ENCODE peak calls at places on chromosome 9, in seven cellular contexts. M is H1, J is GM12878, Y is HCT116, K is HepG2, G is SK-N-SH, F is K562. O is an unnamed sample.

GRCh38 chr9:113808391-113809191 is 67.5 kb upstream of the ZNF618 start:
- DNase-seq in M (no peak), J (no peak), Y (peak), K (no peak), G (no peak), F (no peak), O (no peak)

GRCh38 chr9:16828335-16829281 is 41.9 kb downstream of the BNC2 start:
- DNase-seq in M (no peak), J (no peak), Y (no peak), K (no peak), G (peak), F (no peak), O (peak)

GRCh38 chr9:129491486-129491855 is 129.4 kb downstream of the C9orf50 start:
- DNase-seq in M (no peak), J (no peak), Y (no peak), K (no peak), G (no peak), F (no peak), O (no peak)

GRCh38 chr9:38017149-38017884 is 51.7 kb downstream of the SHB start:
- DNase-seq in M (peak), J (no peak), Y (no peak), K (no peak), G (peak), F (no peak), O (peak)

GRCh38 chr9:8456327-8456726 is 656.7 kb upstream of the DMAC1 start:
- DNase-seq in M (no peak), J (no peak), Y (no peak), K (no peak), G (no peak), F (no peak), O (no peak)

GRCh38 chr9:95764490-95764889 is 111.0 kb upstream of the ERCC6L2 start:
- DNase-seq in M (no peak), J (no peak), Y (no peak), K (no peak), G (no peak), F (no peak), O (no peak)

GRCh38 chr9:130912932-130913598 is 16.5 kb upstream of the QRFP start:
- DNase-seq in M (no peak), J (no peak), Y (no peak), K (no peak), G (no peak), F (peak), O (peak)

GRCh38 chr9:21812945-21813568 is 10.6 kb downstream of the MTAP start:
- DNase-seq in M (no peak), J (no peak), Y (no peak), K (peak), G (peak), F (no peak), O (peak)

GRCh38 chr9:120856700-120857099 is 14.0 kb upstream of the PSMD5 start:
- DNase-seq in M (no peak), J (no peak), Y (no peak), K (no peak), G (no peak), F (no peak), O (peak)

GRCh38 chr9:81472701-81473100 is 216.6 kb downstream of the TLE1 start:
- DNase-seq in M (no peak), J (no peak), Y (no peak), K (no peak), G (no peak), F (no peak), O (no peak)

GRCh38 chr9:93261735-93262523 is 78.0 kb downstream of the WNK2 start:
- DNase-seq in M (no peak), J (no peak), Y (no peak), K (no peak), G (peak), F (peak), O (no peak)

GRCh38 chr9:97940233-97940632 is 2.3 kb upstream of the HEMGN start:
- DNase-seq in M (no peak), J (no peak), Y (no peak), K (no peak), G (no peak), F (peak), O (no peak)

GRCh38 chr9:38091310-38092199 is 22.5 kb upstream of the SHB start:
- DNase-seq in M (no peak), J (no peak), Y (no peak), K (no peak), G (peak), F (no peak), O (no peak)

GRCh38 chr9:7436754-7437153 is 362.8 kb downstream of the DMAC1 start:
- DNase-seq in M (no peak), J (no peak), Y (no peak), K (no peak), G (no peak), F (no peak), O (no peak)

GRCh38 chr9:114869845-114870244 is 60.5 kb downstream of the TNFSF8 start:
- DNase-seq in M (no peak), J (no peak), Y (no peak), K (peak), G (no peak), F (no peak), O (no peak)

GRCh38 chr9:130981002-130981760 is 27.8 kb upstream of the LAMC3 start:
- DNase-seq in M (no peak), J (no peak), Y (no peak), K (no peak), G (no peak), F (peak), O (no peak)

GRCh38 chr9:114235113-114235589 is 79.8 kb downstream of the COL27A1 start:
- DNase-seq in M (no peak), J (no peak), Y (no peak), K (no peak), G (peak), F (no peak), O (no peak)

GRCh38 chr9:98251554-98251953 is 3.9 kb downstream of the TBC1D2 start:
- DNase-seq in M (no peak), J (no peak), Y (peak), K (no peak), G (no peak), F (no peak), O (no peak)

GRCh38 chr9:73050062-73050814 is 97.4 kb upstream of the ALDH1A1 start:
- DNase-seq in M (no peak), J (no peak), Y (no peak), K (no peak), G (no peak), F (no peak), O (no peak)

GRCh38 chr9:97889941-97890557 is 32.3 kb downstream of the TRMO start:
- DNase-seq in M (no peak), J (no peak), Y (no peak), K (no peak), G (peak), F (peak), O (peak)

GRCh38 chr9:114276908-114277821 is 45.7 kb upstream of the ORM1 start:
- DNase-seq in M (no peak), J (no peak), Y (no peak), K (no peak), G (no peak), F (no peak), O (no peak)

GRCh38 chr9:129235931-129236331 is 57.9 kb upstream of the IER5L start:
- DNase-seq in M (no peak), J (no peak), Y (no peak), K (no peak), G (no peak), F (no peak), O (no peak)

GRCh38 chr9:85258823-85259370 is 482.9 kb downstream of the AGTPBP1 start:
- DNase-seq in M (peak), J (peak), Y (peak), K (peak), G (peak), F (peak), O (peak)

GRCh38 chr9:114314881-114315722 is 7.8 kb upstream of the ORM1 start:
- DNase-seq in M (no peak), J (no peak), Y (no peak), K (no peak), G (no peak), F (no peak), O (no peak)

GRCh38 chr9:22054076-22054475 is 45.0 kb upstream of the CDKN2B start:
- DNase-seq in M (no peak), J (no peak), Y (no peak), K (no peak), G (no peak), F (no peak), O (no peak)

GRCh38 chr9:92292338-92293074 is 991 bp downstream of the IARS1 start:
- DNase-seq in M (no peak), J (no peak), Y (no peak), K (peak), G (peak), F (no peak), O (peak)

GRCh38 chr9:134128727-134129679 is 6.9 kb upstream of the WDR5 start:
- DNase-seq in M (no peak), J (no peak), Y (no peak), K (no peak), G (no peak), F (no peak), O (no peak)

GRCh38 chr9:114850871-114851270 is 45.0 kb upstream of the TNFSF15 start:
- DNase-seq in M (no peak), J (no peak), Y (no peak), K (no peak), G (no peak), F (no peak), O (no peak)

GRCh38 chr9:116154334-116154975 is 864 bp downstream of the PAPPA start:
- DNase-seq in M (no peak), J (no peak), Y (no peak), K (no peak), G (peak), F (no peak), O (no peak)

GRCh38 chr9:85478847-85479246 is 262.9 kb downstream of the AGTPBP1 start:
- DNase-seq in M (no peak), J (no peak), Y (no peak), K (no peak), G (no peak), F (no peak), O (no peak)

DNA sequence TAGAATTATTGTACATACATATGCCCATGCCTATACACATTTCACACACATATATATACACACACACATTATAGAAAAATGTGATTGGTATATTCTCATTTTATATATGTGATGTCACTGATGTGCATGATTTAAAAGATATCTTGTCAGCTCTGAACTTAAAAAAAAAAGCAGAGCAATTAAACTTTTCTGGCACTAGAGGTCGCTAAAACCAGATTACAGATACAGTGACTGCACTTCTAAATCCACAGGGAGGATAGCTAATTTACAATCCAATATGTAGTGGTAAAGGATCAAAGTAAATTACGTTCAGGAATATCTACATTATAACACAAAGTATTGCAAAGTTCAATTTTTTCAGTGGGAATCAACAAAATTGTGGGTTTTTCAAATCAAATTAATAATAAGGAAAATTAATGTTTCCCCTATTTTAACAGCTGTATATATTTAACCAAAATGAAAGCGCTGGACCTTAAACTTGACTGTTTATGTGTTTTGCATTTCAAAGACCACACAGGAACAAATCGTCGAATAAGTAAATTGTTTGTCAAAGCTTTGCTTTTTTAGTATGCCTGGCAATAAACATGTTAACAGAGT is 1201.2 kb upstream of the C9orf72 start:
- DNase-seq in M (no peak), J (no peak), Y (peak), K (peak), G (peak), F (no peak), O (peak)
- TF ChIP-seq JUND in M (no peak), J (no peak), Y (no peak), K (no peak), G (no peak), F (no peak), O (no peak)

DNA sequence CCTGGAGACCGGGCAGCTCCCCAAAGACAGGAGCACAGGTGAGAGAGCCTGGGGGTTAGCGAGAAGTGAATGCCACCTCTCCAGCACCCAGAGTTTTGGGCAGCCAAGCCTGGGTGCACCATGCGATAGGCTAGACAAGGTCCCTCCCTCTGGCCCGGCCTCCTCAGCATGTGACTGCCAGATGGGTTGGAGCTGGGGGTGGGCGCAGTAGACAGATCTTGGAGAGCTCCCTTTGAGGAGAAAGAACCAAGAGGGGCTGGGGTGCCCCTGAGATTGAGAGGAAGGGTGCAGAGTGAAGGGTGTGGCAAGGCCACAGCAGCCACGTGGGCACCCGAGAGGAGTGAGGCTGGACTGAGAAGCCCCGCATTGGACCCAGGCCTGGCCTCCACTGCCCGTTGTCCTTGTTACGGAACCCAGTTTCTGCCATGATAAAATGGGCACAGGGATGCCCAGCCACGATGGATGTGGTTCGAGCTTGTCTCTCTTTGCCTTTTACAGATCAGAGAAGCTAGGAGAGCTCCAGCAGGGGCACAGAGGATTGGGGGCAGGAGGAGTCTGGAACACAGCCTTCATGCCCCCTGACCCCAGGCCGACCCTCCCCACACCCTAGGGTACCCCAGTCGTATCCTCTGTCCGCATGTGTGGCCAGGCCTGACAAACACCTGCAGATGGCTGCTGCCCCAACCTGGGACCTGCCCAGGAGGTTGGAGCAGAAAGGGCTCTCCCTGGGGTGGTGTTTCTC is 1.3 kb downstream of the TMEM141 start:
- DNase-seq in M (no peak), J (no peak), Y (no peak), K (no peak), G (no peak), F (no peak), O (no peak)
- TF ChIP-seq JUND in M (no peak), J (no peak), Y (no peak), K (no peak), G (no peak), F (no peak), O (no peak)

DNA sequence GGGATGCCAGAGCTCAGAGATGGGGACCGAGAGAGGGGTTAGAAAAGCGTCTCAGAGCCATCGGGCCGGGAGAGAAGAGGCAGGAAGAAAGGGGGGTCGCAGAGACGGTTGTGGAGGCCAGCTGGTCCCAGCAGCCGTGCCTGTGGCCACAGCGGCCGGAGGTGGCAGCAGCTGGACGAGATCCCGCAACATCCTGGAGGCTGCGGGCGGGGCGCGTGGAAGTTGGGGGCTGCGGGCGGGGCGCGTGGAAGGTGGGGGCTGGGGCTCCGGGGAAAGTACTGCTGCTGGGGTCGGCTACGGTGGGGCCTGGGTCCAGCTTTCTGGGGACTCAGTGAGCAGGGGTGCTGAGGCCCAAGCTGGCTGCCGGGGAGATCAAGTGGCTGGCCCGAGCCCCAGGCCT is 34.4 kb upstream of the EGFL7 start:
- DNase-seq in M (no peak), J (no peak), Y (no peak), K (no peak), G (no peak), F (no peak), O (no peak)
- TF ChIP-seq JUND in M (no peak), J (no peak), Y (no peak), K (no peak), G (no peak), F (no peak), O (no peak)

DNA sequence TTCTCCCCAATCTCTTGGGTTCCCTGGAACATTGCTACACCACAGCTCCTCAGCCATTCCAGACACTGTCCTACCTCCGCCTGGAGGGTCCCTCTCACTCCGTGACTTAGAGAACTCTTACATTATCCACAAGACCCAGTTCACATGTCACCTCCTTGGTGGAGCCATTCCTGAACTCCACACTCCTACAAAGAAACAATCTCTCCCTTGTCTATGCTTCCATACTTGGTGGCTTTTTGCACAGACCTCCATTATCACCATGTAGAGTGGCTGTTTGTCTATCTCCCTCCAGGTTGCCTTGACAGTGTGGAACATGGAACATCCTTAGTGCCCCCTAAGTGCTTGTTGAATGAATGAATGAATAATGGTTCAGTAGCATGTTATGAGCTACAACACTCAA is 105.9 kb downstream of the PAX5 start:
- DNase-seq in M (no peak), J (no peak), Y (no peak), K (no peak), G (no peak), F (no peak), O (no peak)
- TF ChIP-seq JUND in M (no peak), J (no peak), Y (no peak), K (no peak), G (no peak), F (no peak), O (no peak)

DNA sequence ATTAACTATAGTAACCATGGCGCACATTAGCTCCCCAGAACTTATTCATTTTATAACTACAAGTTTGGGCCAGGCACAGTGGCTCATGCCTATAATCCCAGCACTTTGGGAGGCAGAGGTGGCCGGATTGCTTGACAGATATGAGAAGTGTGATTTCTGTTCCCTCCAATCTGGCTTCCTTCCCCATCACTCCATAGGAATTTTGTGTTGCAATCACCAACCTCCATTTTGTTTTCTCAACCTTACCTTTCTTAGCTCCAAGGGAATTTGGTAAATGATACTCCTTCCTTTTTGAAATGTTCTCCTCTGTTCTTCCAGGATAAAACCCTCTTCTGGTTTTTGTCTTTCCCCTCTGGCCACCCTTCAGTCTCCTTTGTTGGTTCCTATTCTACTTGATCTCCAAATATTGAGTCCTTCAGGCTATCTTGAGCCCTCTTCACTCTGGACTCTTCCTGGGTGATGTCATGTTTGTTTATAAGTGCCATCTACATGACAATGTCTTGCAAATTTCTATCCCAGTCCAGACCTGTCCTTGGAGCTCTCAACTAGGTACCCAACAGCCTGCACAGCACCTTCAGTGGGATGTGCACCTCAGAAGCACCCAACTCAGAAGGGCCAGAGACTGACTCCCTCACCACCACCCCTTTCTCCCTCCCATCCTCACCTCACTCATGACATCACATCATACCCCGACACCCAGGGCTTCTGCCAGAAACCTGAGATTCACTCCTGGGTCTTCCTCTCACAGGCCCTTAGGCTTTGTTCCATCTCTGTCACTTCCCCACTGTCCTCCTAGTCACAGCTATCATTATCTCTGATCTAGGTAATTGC is 14.6 kb downstream of the TXN start:
- DNase-seq in M (no peak), J (no peak), Y (no peak), K (no peak), G (no peak), F (no peak), O (no peak)
- TF ChIP-seq JUND in M (no peak), J (no peak), Y (peak), K (no peak), G (no peak), F (no peak), O (no peak)

GRCh38 chr9:1233568-1233967 is 183.4 kb downstream of the DMRT2 start:
- DNase-seq in M (no peak), J (no peak), Y (no peak), K (no peak), G (no peak), F (no peak), O (no peak)
- TF ChIP-seq JUND in M (no peak), J (no peak), Y (no peak), K (no peak), G (no peak), F (no peak), O (no peak)

GRCh38 chr9:137579259-137579604 is 507 bp upstream of the DPH7 start:
- DNase-seq in M (no peak), J (no peak), Y (no peak), K (no peak), G (no peak), F (no peak), O (no peak)

GRCh38 chr9:137580209-137580957 is 1.7 kb upstream of the DPH7 start:
- DNase-seq in M (no peak), J (no peak), Y (no peak), K (no peak), G (no peak), F (no peak), O (no peak)

GRCh38 chr9:137575725-137576411 is 2.9 kb downstream of the DPH7 start:
- DNase-seq in M (no peak), J (peak), Y (no peak), K (no peak), G (no peak), F (no peak), O (peak)

GRCh38 chr9:137580958-137581331 is 2.2 kb upstream of the DPH7 start:
- DNase-seq in M (no peak), J (no peak), Y (no peak), K (no peak), G (no peak), F (no peak), O (no peak)

GRCh38 chr9:137578518-137579258 is at the start of gene DPH7:
- DNase-seq in M (peak), J (peak), Y (peak), K (peak), G (peak), F (peak), O (peak)
- TF ChIP-seq JUND in M (peak), J (peak), Y (no peak), K (peak), G (no peak), F (no peak), O (no peak)

O was measured in T47D.